ENCODE peak calls at places on chromosomes 5 and 9, in eight cellular contexts. One of them, this sample, is unnamed.

GRCh38 chr9:93064392-93065124 is 6.1 kb downstream of the SUSD3 start:
- DNase-seq in fibroblast of mammary gland: peak
- DNase-seq in neural progenitor cell: no peak
- DNase-seq in upper lobe of right lung: no peak
- DNase-seq in astrocyte of the spinal cord: peak
- DNase-seq in epithelial cell of esophagus: no peak
- DNase-seq in left ventricle myocardium inferior: peak
- DNase-seq in dorsolateral prefrontal cortex: no peak
- DNase-seq in this sample: no peak

GRCh38 chr5:1883925-1884637 is 1.4 kb upstream of the IRX4 start:
- DNase-seq in epithelial cell of esophagus: peak
- DNase-seq in astrocyte of the spinal cord: no peak
- DNase-seq in neural progenitor cell: peak
- DNase-seq in left ventricle myocardium inferior: no peak
- DNase-seq in upper lobe of right lung: no peak
- DNase-seq in dorsolateral prefrontal cortex: no peak
- DNase-seq in fibroblast of mammary gland: no peak
- DNase-seq in this sample: no peak

GRCh38 chr9:33884856-33885701 is 68.1 kb downstream of the UBE2R2 start:
- DNase-seq in neural progenitor cell: no peak
- DNase-seq in dorsolateral prefrontal cortex: no peak
- DNase-seq in fibroblast of mammary gland: peak
- DNase-seq in epithelial cell of esophagus: peak
- DNase-seq in upper lobe of right lung: no peak
- DNase-seq in astrocyte of the spinal cord: peak
- DNase-seq in left ventricle myocardium inferior: no peak
- DNase-seq in this sample: no peak

GRCh38 chr9:128385493-128386205 is 14.5 kb downstream of the URM1 start:
- DNase-seq in neural progenitor cell: no peak
- DNase-seq in fibroblast of mammary gland: peak
- DNase-seq in astrocyte of the spinal cord: no peak
- DNase-seq in upper lobe of right lung: no peak
- DNase-seq in left ventricle myocardium inferior: no peak
- DNase-seq in epithelial cell of esophagus: no peak
- DNase-seq in dorsolateral prefrontal cortex: no peak
- DNase-seq in this sample: no peak

GRCh38 chr5:33588654-33589372 is 148.0 kb downstream of the TARS1 start:
- DNase-seq in astrocyte of the spinal cord: no peak
- DNase-seq in fibroblast of mammary gland: no peak
- DNase-seq in left ventricle myocardium inferior: no peak
- DNase-seq in upper lobe of right lung: no peak
- DNase-seq in neural progenitor cell: peak
- DNase-seq in epithelial cell of esophagus: peak
- DNase-seq in dorsolateral prefrontal cortex: no peak
- DNase-seq in this sample: no peak

GRCh38 chr5:148828461-148829247 is 2.2 kb downstream of the ADRB2 start:
- DNase-seq in neural progenitor cell: no peak
- DNase-seq in left ventricle myocardium inferior: no peak
- DNase-seq in upper lobe of right lung: no peak
- DNase-seq in astrocyte of the spinal cord: peak
- DNase-seq in fibroblast of mammary gland: no peak
- DNase-seq in dorsolateral prefrontal cortex: no peak
- DNase-seq in epithelial cell of esophagus: peak
- DNase-seq in this sample: no peak

GRCh38 chr9:8917978-8918739 is 1118.6 kb upstream of the DMAC1 start:
- DNase-seq in neural progenitor cell: no peak
- DNase-seq in left ventricle myocardium inferior: no peak
- DNase-seq in fibroblast of mammary gland: no peak
- DNase-seq in epithelial cell of esophagus: no peak
- DNase-seq in upper lobe of right lung: no peak
- DNase-seq in astrocyte of the spinal cord: no peak
- DNase-seq in dorsolateral prefrontal cortex: no peak
- DNase-seq in this sample: no peak

GRCh38 chr9:318646-319045 is 104.0 kb downstream of the DOCK8 start:
- DNase-seq in neural progenitor cell: no peak
- DNase-seq in left ventricle myocardium inferior: no peak
- DNase-seq in epithelial cell of esophagus: no peak
- DNase-seq in astrocyte of the spinal cord: no peak
- DNase-seq in upper lobe of right lung: no peak
- DNase-seq in dorsolateral prefrontal cortex: no peak
- DNase-seq in fibroblast of mammary gland: no peak
- DNase-seq in this sample: no peak

GRCh38 chr9:86187121-86187520 is 72.3 kb downstream of the C9orf153 start:
- DNase-seq in dorsolateral prefrontal cortex: no peak
- DNase-seq in fibroblast of mammary gland: no peak
- DNase-seq in astrocyte of the spinal cord: no peak
- DNase-seq in neural progenitor cell: peak
- DNase-seq in left ventricle myocardium inferior: no peak
- DNase-seq in upper lobe of right lung: no peak
- DNase-seq in epithelial cell of esophagus: no peak
- DNase-seq in this sample: no peak

GRCh38 chr9:128916745-128917144 is 4.0 kb upstream of the PHYHD1 start:
- DNase-seq in dorsolateral prefrontal cortex: no peak
- DNase-seq in astrocyte of the spinal cord: no peak
- DNase-seq in fibroblast of mammary gland: no peak
- DNase-seq in neural progenitor cell: no peak
- DNase-seq in upper lobe of right lung: no peak
- DNase-seq in left ventricle myocardium inferior: no peak
- DNase-seq in epithelial cell of esophagus: no peak
- DNase-seq in this sample: no peak

GRCh38 chr5:45695680-45696093 is 493 bp downstream of the HCN1 start:
- DNase-seq in upper lobe of right lung: no peak
- DNase-seq in fibroblast of mammary gland: no peak
- DNase-seq in epithelial cell of esophagus: no peak
- DNase-seq in astrocyte of the spinal cord: no peak
- DNase-seq in left ventricle myocardium inferior: no peak
- DNase-seq in dorsolateral prefrontal cortex: no peak
- DNase-seq in neural progenitor cell: no peak
- DNase-seq in this sample: no peak

GRCh38 chr5:164052536-164053090 is 547.2 kb downstream of the MAT2B start:
- DNase-seq in left ventricle myocardium inferior: no peak
- DNase-seq in neural progenitor cell: no peak
- DNase-seq in upper lobe of right lung: no peak
- DNase-seq in fibroblast of mammary gland: peak
- DNase-seq in astrocyte of the spinal cord: no peak
- DNase-seq in epithelial cell of esophagus: no peak
- DNase-seq in dorsolateral prefrontal cortex: no peak
- DNase-seq in this sample: no peak

GRCh38 chr5:59335544-59335943 is 558.0 kb downstream of the PDE4D start:
- DNase-seq in neural progenitor cell: no peak
- DNase-seq in epithelial cell of esophagus: no peak
- DNase-seq in fibroblast of mammary gland: no peak
- DNase-seq in left ventricle myocardium inferior: no peak
- DNase-seq in upper lobe of right lung: no peak
- DNase-seq in astrocyte of the spinal cord: no peak
- DNase-seq in dorsolateral prefrontal cortex: no peak
- DNase-seq in this sample: no peak

GRCh38 chr9:133428579-133429215 is 6.5 kb downstream of the ADAMTS13 start:
- DNase-seq in left ventricle myocardium inferior: no peak
- DNase-seq in upper lobe of right lung: no peak
- DNase-seq in epithelial cell of esophagus: peak
- DNase-seq in astrocyte of the spinal cord: no peak
- DNase-seq in fibroblast of mammary gland: no peak
- DNase-seq in dorsolateral prefrontal cortex: no peak
- DNase-seq in neural progenitor cell: peak
- DNase-seq in this sample: no peak

GRCh38 chr5:141155540-141156374 is 5.9 kb downstream of the PCDHB6 start:
- DNase-seq in fibroblast of mammary gland: no peak
- DNase-seq in neural progenitor cell: peak
- DNase-seq in upper lobe of right lung: no peak
- DNase-seq in epithelial cell of esophagus: no peak
- DNase-seq in astrocyte of the spinal cord: no peak
- DNase-seq in left ventricle myocardium inferior: no peak
- DNase-seq in dorsolateral prefrontal cortex: no peak
- DNase-seq in this sample: no peak
- TF ChIP-seq CTCF in fibroblast of mammary gland: no peak
- TF ChIP-seq CTCF in neural progenitor cell: peak
- TF ChIP-seq CTCF in upper lobe of right lung: no peak
- TF ChIP-seq CTCF in epithelial cell of esophagus: no peak
- TF ChIP-seq CTCF in astrocyte of the spinal cord: no peak
- TF ChIP-seq CTCF in left ventricle myocardium inferior: peak
- TF ChIP-seq CTCF in dorsolateral prefrontal cortex: no peak
- TF ChIP-seq CTCF in this sample: peak

DNA sequence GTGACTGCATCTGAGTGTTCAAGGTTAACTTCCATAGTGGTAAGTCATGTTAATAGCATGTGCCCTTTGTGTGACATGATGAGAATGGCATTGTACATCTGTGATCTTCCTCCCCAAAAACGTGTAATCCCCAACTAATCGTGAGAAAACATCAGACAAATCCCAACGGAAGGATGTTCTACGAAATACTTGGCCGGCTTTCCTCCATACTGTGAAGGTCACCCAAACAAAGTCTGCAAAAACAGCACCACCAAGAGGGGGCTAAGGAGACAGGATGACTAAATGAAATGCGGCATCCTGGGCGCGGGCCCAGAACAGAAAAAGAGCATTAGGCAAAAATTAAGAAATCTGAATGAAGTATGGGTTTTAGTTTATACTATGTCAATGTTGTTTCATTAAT is 81.8 kb downstream of the MED10 start:
- DNase-seq in neural progenitor cell: no peak
- DNase-seq in left ventricle myocardium inferior: no peak
- DNase-seq in epithelial cell of esophagus: no peak
- DNase-seq in fibroblast of mammary gland: peak
- DNase-seq in upper lobe of right lung: no peak
- DNase-seq in astrocyte of the spinal cord: no peak
- DNase-seq in dorsolateral prefrontal cortex: no peak
- DNase-seq in this sample: no peak
- TF ChIP-seq CTCF in neural progenitor cell: no peak
- TF ChIP-seq CTCF in left ventricle myocardium inferior: no peak
- TF ChIP-seq CTCF in epithelial cell of esophagus: no peak
- TF ChIP-seq CTCF in fibroblast of mammary gland: no peak
- TF ChIP-seq CTCF in upper lobe of right lung: no peak
- TF ChIP-seq CTCF in astrocyte of the spinal cord: no peak
- TF ChIP-seq CTCF in dorsolateral prefrontal cortex: no peak
- TF ChIP-seq CTCF in this sample: no peak

GRCh38 chr5:54178207-54178606 is 132.2 kb downstream of the ARL15 start:
- DNase-seq in upper lobe of right lung: no peak
- DNase-seq in epithelial cell of esophagus: no peak
- DNase-seq in fibroblast of mammary gland: no peak
- DNase-seq in neural progenitor cell: no peak
- DNase-seq in astrocyte of the spinal cord: no peak
- DNase-seq in left ventricle myocardium inferior: no peak
- DNase-seq in dorsolateral prefrontal cortex: no peak
- DNase-seq in this sample: no peak

GRCh38 chr5:54177058-54177457 is 133.3 kb downstream of the ARL15 start:
- DNase-seq in epithelial cell of esophagus: no peak
- DNase-seq in dorsolateral prefrontal cortex: no peak
- DNase-seq in left ventricle myocardium inferior: no peak
- DNase-seq in astrocyte of the spinal cord: no peak
- DNase-seq in fibroblast of mammary gland: no peak
- DNase-seq in neural progenitor cell: no peak
- DNase-seq in upper lobe of right lung: no peak
- DNase-seq in this sample: no peak

GRCh38 chr5:54184797-54185196 is 125.6 kb downstream of the ARL15 start:
- DNase-seq in left ventricle myocardium inferior: no peak
- DNase-seq in upper lobe of right lung: no peak
- DNase-seq in dorsolateral prefrontal cortex: no peak
- DNase-seq in fibroblast of mammary gland: no peak
- DNase-seq in epithelial cell of esophagus: no peak
- DNase-seq in neural progenitor cell: no peak
- DNase-seq in astrocyte of the spinal cord: no peak
- DNase-seq in this sample: no peak

GRCh38 chr5:54178991-54179390 is 131.4 kb downstream of the ARL15 start:
- DNase-seq in astrocyte of the spinal cord: no peak
- DNase-seq in upper lobe of right lung: no peak
- DNase-seq in fibroblast of mammary gland: no peak
- DNase-seq in dorsolateral prefrontal cortex: no peak
- DNase-seq in epithelial cell of esophagus: no peak
- DNase-seq in neural progenitor cell: no peak
- DNase-seq in left ventricle myocardium inferior: no peak
- DNase-seq in this sample: no peak

GRCh38 chr5:54180616-54181015 is 129.8 kb downstream of the ARL15 start:
- DNase-seq in upper lobe of right lung: no peak
- DNase-seq in neural progenitor cell: peak
- DNase-seq in fibroblast of mammary gland: peak
- DNase-seq in epithelial cell of esophagus: no peak
- DNase-seq in left ventricle myocardium inferior: no peak
- DNase-seq in dorsolateral prefrontal cortex: no peak
- DNase-seq in astrocyte of the spinal cord: peak
- DNase-seq in this sample: no peak
- TF ChIP-seq CTCF in upper lobe of right lung: no peak
- TF ChIP-seq CTCF in neural progenitor cell: no peak
- TF ChIP-seq CTCF in fibroblast of mammary gland: no peak
- TF ChIP-seq CTCF in epithelial cell of esophagus: no peak
- TF ChIP-seq CTCF in left ventricle myocardium inferior: no peak
- TF ChIP-seq CTCF in dorsolateral prefrontal cortex: no peak
- TF ChIP-seq CTCF in astrocyte of the spinal cord: no peak
- TF ChIP-seq CTCF in this sample: no peak

GRCh38 chr5:3596261-3596825 is 711 bp downstream of the IRX1 start:
- DNase-seq in dorsolateral prefrontal cortex: no peak
- DNase-seq in neural progenitor cell: peak
- DNase-seq in epithelial cell of esophagus: peak
- DNase-seq in astrocyte of the spinal cord: peak
- DNase-seq in left ventricle myocardium inferior: no peak
- DNase-seq in upper lobe of right lung: no peak
- DNase-seq in fibroblast of mammary gland: peak
- DNase-seq in this sample: no peak

GRCh38 chr5:3592298-3592697 is 3.3 kb upstream of the IRX1 start:
- DNase-seq in epithelial cell of esophagus: no peak
- DNase-seq in neural progenitor cell: peak
- DNase-seq in left ventricle myocardium inferior: no peak
- DNase-seq in dorsolateral prefrontal cortex: no peak
- DNase-seq in astrocyte of the spinal cord: no peak
- DNase-seq in fibroblast of mammary gland: no peak
- DNase-seq in upper lobe of right lung: no peak
- DNase-seq in this sample: no peak

GRCh38 chr5:3593771-3594513 is 1.7 kb upstream of the IRX1 start:
- DNase-seq in dorsolateral prefrontal cortex: no peak
- DNase-seq in astrocyte of the spinal cord: peak
- DNase-seq in fibroblast of mammary gland: peak
- DNase-seq in left ventricle myocardium inferior: no peak
- DNase-seq in upper lobe of right lung: no peak
- DNase-seq in epithelial cell of esophagus: peak
- DNase-seq in neural progenitor cell: peak
- DNase-seq in this sample: no peak

GRCh38 chr5:3595102-3595961 is at the start of gene IRX1:
- DNase-seq in left ventricle myocardium inferior: no peak
- DNase-seq in astrocyte of the spinal cord: peak
- DNase-seq in epithelial cell of esophagus: peak
- DNase-seq in neural progenitor cell: peak
- DNase-seq in dorsolateral prefrontal cortex: no peak
- DNase-seq in upper lobe of right lung: peak
- DNase-seq in fibroblast of mammary gland: peak
- DNase-seq in this sample: no peak

DNA sequence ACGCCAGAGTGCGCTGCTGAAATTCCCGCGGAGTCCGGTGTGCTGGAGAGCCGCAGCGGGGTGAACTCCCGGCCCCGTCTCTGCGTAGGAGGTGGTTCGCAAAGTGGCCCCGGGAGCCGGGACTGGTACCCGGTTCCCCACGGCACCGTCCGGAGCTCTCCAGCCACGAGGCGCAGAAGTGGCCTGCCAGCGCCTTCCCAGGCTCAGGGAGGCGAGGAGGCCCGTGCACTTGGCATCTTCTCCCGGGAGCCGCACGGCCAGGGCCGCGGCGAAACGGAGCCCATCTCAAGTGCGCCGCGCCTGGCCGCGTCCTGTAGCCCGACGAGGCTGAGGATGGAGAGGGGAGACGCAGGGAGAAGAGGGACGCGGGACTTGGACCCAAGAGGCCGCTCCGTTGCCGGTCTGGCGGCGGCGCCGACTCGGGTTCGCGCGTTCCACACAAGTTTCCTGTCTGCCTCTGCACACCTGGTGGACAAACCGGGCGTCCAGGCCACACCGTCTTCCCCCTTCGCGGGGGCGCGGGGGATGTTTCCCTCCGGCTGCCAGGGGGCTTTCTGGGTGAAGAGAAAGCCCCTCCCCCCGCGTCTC is 1.0 kb upstream of the IRX1 start:
- DNase-seq in left ventricle myocardium inferior: no peak
- DNase-seq in dorsolateral prefrontal cortex: no peak
- DNase-seq in epithelial cell of esophagus: peak
- DNase-seq in astrocyte of the spinal cord: peak
- DNase-seq in fibroblast of mammary gland: peak
- DNase-seq in neural progenitor cell: peak
- DNase-seq in upper lobe of right lung: no peak
- DNase-seq in this sample: no peak
- TF ChIP-seq CTCF in left ventricle myocardium inferior: no peak
- TF ChIP-seq CTCF in dorsolateral prefrontal cortex: no peak
- TF ChIP-seq CTCF in epithelial cell of esophagus: no peak
- TF ChIP-seq CTCF in astrocyte of the spinal cord: peak
- TF ChIP-seq CTCF in fibroblast of mammary gland: no peak
- TF ChIP-seq CTCF in neural progenitor cell: peak
- TF ChIP-seq CTCF in upper lobe of right lung: no peak
- TF ChIP-seq CTCF in this sample: peak

This sample was measured in type B pancreatic cell.